ENCODE peak calls at places on chromosomes 6 and 20, in five cellular contexts. R, U, Y, P and K are unnamed samples.
A peak's percentile ranks its signal among the peaks of the same experiment; 100 is the strongest.

GRCh38 chr6:36028887-36029324 is 1.3 kb downstream of the MAPK14 start:
- DNase-seq in P (peak; percentile 77), Y (peak; percentile 51), U (peak; percentile 59), R (peak; percentile 91), K (peak; percentile 89)

GRCh38 chr6:132198040-132198439 is 203.2 kb downstream of the MOXD1 start:
- DNase-seq in U (no peak), R (no peak), P (no peak), Y (no peak), K (no peak)

GRCh38 chr6:126176266-126176665 is 163.6 kb upstream of the CENPW start:
- DNase-seq in U (no peak), R (peak; percentile 20), P (peak; percentile 14), Y (no peak), K (no peak)

GRCh38 chr6:167130712-167131684 is 8.1 kb downstream of the CCR6 start:
- DNase-seq in P (no peak), Y (no peak), U (no peak), R (no peak), K (no peak)

GRCh38 chr6:45420083-45420908 is 42.6 kb upstream of the SUPT3H start:
- DNase-seq in P (peak; percentile 64), Y (no peak), U (no peak), R (peak; percentile 13), K (peak; percentile 77)

GRCh38 chr6:45038226-45038625 is 289.9 kb upstream of the RUNX2 start:
- DNase-seq in U (no peak), R (no peak), P (no peak), Y (no peak), K (no peak)

GRCh38 chr20:11585752-11586352 is 331.8 kb upstream of the BTBD3 start:
- DNase-seq in P (peak; percentile 22), Y (no peak), U (no peak), R (no peak), K (no peak)

GRCh38 chr20:31815408-31816188 is 3.6 kb upstream of the MYLK2 start:
- DNase-seq in U (no peak), Y (no peak), R (no peak), P (no peak), K (no peak)

GRCh38 chr6:114087496-114087895 is 116.5 kb upstream of the HDAC2 start:
- DNase-seq in P (peak; percentile 9), U (no peak), R (no peak), Y (no peak), K (no peak)

GRCh38 chr20:45685896-45686295 is 15.9 kb upstream of the WFDC11 start:
- DNase-seq in U (no peak), R (no peak), Y (no peak), P (no peak), K (no peak)

GRCh38 chr6:28081486-28081751 is 1.1 kb downstream of the ZNF165 start:
- DNase-seq in U (no peak), Y (no peak), P (no peak), R (no peak), K (no peak)

GRCh38 chr6:44253307-44254101 is 3.8 kb downstream of the SLC35B2 start:
- DNase-seq in U (peak; percentile 62), Y (no peak), P (no peak), R (peak; percentile 81), K (peak; percentile 75)

GRCh38 chr6:51386347-51386836 is 567.7 kb downstream of the TFAP2B start:
- DNase-seq in Y (no peak), U (no peak), P (no peak), R (no peak), K (no peak)

GRCh38 chr6:28443112-28443773 is at the start of gene ZSCAN23:
- DNase-seq in Y (peak; percentile 14), U (peak; percentile 66), P (peak; percentile 92), R (peak; percentile 75), K (peak; percentile 86)

DNA sequence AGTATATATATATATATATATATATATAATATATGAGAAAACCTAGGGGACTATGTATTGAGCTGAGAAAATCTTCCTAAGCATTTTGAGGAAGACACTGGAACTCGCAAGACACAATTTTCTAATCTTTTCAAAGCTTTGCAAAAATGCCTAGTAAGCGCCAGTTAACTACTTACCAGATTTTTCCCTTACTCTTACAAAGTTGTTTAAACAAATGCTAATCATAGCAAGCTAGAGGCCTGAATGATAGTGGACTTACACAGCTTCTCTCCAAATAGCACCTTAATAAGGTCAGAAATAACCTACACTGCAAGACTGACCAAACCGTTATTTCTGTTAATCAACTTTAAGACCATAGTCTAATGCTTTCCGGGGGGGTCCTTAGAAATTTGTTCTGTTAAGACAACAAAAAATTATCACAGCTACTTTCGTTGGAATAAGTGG is 56.1 kb upstream of the HFE start:
- DNase-seq in Y (no peak), U (no peak), R (peak; percentile 91), P (no peak), K (no peak)
- TF ChIP-seq POLR2A in Y (no peak), U (no peak), R (no peak), P (no peak), K (no peak)

GRCh38 chr20:62806383-62807050 is 1.9 kb downstream of the OGFR start:
- DNase-seq in P (no peak), R (no peak), U (no peak), Y (no peak), K (no peak)

GRCh38 chr20:62805365-62805710 is 703 bp downstream of the OGFR start:
- DNase-seq in P (no peak), U (peak; percentile 43), R (peak; percentile 62), Y (no peak), K (peak; percentile 89)

GRCh38 chr20:62805711-62806382 is 1.2 kb downstream of the OGFR start:
- DNase-seq in Y (no peak), P (no peak), R (no peak), U (no peak), K (peak; percentile 91)

GRCh38 chr20:62804021-62804631 is 509 bp upstream of the OGFR start:
- DNase-seq in P (no peak), Y (no peak), U (no peak), R (no peak), K (peak; percentile 89)

DNA sequence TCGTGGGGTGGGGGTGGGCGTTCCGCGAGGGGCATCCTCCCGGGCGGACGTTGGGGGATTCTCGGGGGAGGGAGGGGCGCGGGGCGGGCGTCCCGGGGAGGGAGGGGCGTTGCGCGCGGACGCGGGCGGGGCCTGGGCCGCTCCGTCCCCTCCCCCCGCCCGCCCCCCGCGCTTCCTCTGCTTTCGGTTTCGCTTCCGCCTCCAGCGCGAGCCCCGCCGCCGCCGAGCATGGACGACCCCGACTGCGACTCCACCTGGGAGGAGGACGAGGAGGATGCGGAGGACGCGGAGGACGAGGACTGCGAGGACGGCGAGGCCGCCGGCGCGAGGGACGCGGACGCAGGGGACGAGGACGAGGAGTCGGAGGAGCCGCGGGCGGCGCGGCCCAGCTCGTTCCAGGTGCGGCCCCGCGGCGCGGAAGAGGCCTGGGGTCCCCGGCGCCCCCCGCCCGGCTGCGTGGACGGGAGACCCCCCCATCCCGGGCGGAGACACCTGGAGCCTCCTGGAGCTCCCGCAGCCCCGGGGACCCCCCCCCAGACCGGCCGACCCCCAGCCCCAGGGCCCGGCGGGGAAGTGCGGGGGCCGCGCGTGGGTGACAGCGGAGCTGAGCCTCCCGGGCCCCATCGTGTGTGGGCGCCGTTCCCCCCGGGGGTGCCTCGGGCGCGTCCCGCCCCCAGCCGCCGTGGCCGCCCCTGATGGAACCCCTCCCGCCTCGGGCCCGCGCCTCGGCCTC is at the start of gene OGFR:
- DNase-seq in U (peak; percentile 60), Y (peak; percentile 55), P (peak; percentile 38), R (peak; percentile 87), K (peak; percentile 94)
- TF ChIP-seq POLR2A in U (no peak), Y (peak; percentile 18), P (no peak), R (no peak), K (no peak)

GRCh38 chr6:81751388-81752083 is 945 bp downstream of the TENT5A start:
- DNase-seq in P (peak; percentile 38), R (peak; percentile 82), U (peak; percentile 67), Y (peak; percentile 22), K (peak; percentile 94)
- TF ChIP-seq POLR2A in P (no peak), R (no peak), U (peak; percentile 27), Y (no peak), K (no peak)

DNA sequence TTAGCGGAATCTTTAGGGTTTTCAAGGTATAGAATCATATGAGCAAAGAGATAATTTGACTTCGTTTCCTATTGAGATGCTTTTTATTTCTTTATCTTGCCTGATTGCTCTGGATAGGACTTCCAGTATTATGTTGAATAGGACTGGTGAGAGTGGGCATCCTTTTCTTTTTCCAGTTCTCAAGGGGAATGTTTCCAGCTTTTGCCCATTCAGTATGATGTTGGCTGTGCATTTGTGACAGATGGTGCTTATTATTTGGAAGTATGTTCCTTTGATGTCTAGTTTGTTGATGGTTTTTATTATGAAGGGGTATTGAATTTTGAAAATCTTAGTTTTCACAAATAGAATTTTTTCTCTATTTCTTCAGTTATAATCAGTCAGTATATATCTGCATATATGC is 656.6 kb upstream of the MAP3K7 start:
- DNase-seq in U (no peak), Y (no peak), P (no peak), R (no peak), K (no peak)
- TF ChIP-seq POLR2A in U (no peak), Y (no peak), P (no peak), R (no peak), K (no peak)